ENCODE peak calls at places on chromosomes 12 and 14, in eight cellular contexts. T is NAMALWA, N is left colon, R is iris pigment epithelial cell, V is mesendoderm, S is H9, Q is GM13976, C is HTR-8/SVneo. G is an unnamed sample.

GRCh38 chr12:24232531-24232930 is 283.1 kb upstream of the SOX5 start:
- DNase-seq in T (no peak), N (no peak), R (peak), V (no peak), S (no peak), Q (no peak), C (no peak), G (no peak)

GRCh38 chr14:68938515-68939423 is 40.3 kb downstream of the ACTN1 start:
- DNase-seq in T (no peak), N (peak), R (no peak), V (peak), S (no peak), Q (no peak), C (no peak), G (no peak)

GRCh38 chr12:6326316-6326959 is 15.4 kb downstream of the TNFRSF1A start:
- DNase-seq in T (peak), N (no peak), R (peak), V (peak), S (peak), Q (peak), C (peak), G (no peak)

GRCh38 chr14:104157303-104157928 is 19.0 kb downstream of the KIF26A start:
- DNase-seq in T (no peak), N (no peak), R (no peak), V (no peak), S (no peak), Q (no peak), C (no peak), G (peak)

GRCh38 chr12:111368291-111368683 is 608 bp downstream of the PHETA1 start:
- DNase-seq in T (no peak), N (peak), R (no peak), V (no peak), S (no peak), Q (no peak), C (no peak), G (peak)

GRCh38 chr14:52012635-52013034 is 23.3 kb downstream of the RTRAF start:
- DNase-seq in T (no peak), N (no peak), R (peak), V (no peak), S (no peak), Q (no peak), C (no peak), G (no peak)

GRCh38 chr14:68783408-68784297 is 9.2 kb downstream of the ZFP36L1 start:
- DNase-seq in T (no peak), N (peak), R (no peak), V (no peak), S (no peak), Q (no peak), C (no peak), G (no peak)

GRCh38 chr14:23559921-23560520 is 4.0 kb downstream of the THTPA start:
- DNase-seq in T (no peak), N (no peak), R (no peak), V (no peak), S (no peak), Q (no peak), C (no peak), G (no peak)

GRCh38 chr14:96905825-96906224 is 108.6 kb downstream of the VRK1 start:
- DNase-seq in T (no peak), N (no peak), R (peak), V (no peak), S (no peak), Q (no peak), C (no peak), G (no peak)

GRCh38 chr12:43098078-43098477 is 453.9 kb downstream of the ADAMTS20 start:
- DNase-seq in T (no peak), N (no peak), R (no peak), V (no peak), S (no peak), Q (no peak), C (no peak), G (no peak)

GRCh38 chr12:21607701-21608100 is 3.1 kb upstream of the GYS2 start:
- DNase-seq in T (peak), N (no peak), R (peak), V (peak), S (no peak), Q (no peak), C (no peak), G (no peak)

GRCh38 chr12:26018926-26019325 is 60.4 kb downstream of the RASSF8 start:
- DNase-seq in T (no peak), N (no peak), R (peak), V (no peak), S (no peak), Q (no peak), C (no peak), G (no peak)

GRCh38 chr14:105440554-105440900 is 20.9 kb downstream of the MTA1 start:
- DNase-seq in T (no peak), N (no peak), R (no peak), V (no peak), S (no peak), Q (no peak), C (no peak), G (no peak)

GRCh38 chr14:77086017-77086727 is 11.9 kb upstream of the CIPC start:
- DNase-seq in T (peak), N (no peak), R (peak), V (peak), S (peak), Q (peak), C (no peak), G (no peak)

GRCh38 chr12:71503579-71504470 is 64.2 kb downstream of the LGR5 start:
- DNase-seq in T (no peak), N (no peak), R (no peak), V (no peak), S (no peak), Q (no peak), C (no peak), G (no peak)

GRCh38 chr14:54585214-54585613 is 18.3 kb downstream of the SAMD4A start:
- DNase-seq in T (no peak), N (no peak), R (no peak), V (no peak), S (no peak), Q (no peak), C (no peak), G (no peak)

GRCh38 chr14:94680498-94681288 is 68.5 kb downstream of the SERPINA3 start:
- DNase-seq in T (no peak), N (no peak), R (no peak), V (no peak), S (no peak), Q (no peak), C (no peak), G (peak)

G was measured in retina.